ENCODE peak calls at places on chromosomes 3 and 15, in eight cellular contexts. Q is stomach, J is IMR-90, F is GM06990, G is A673, Z is psoas muscle, S is SK-N-SH, M is OCI-LY7. E is an unnamed sample. For H3K36me3, the result is how much of the 10 kb centered on the place peaks cover.

GRCh38 chr3:13136426-13136825 is 63.2 kb upstream of the IQSEC1 start:
- DNase-seq in Q (no peak), Z (no peak), M (no peak), F (no peak), G (no peak), J (no peak), S (no peak), E (no peak)

GRCh38 chr3:24545917-24546316 is 51.3 kb upstream of the THRB start:
- DNase-seq in Z (peak), Q (no peak), F (no peak), M (no peak), J (no peak), G (no peak), S (no peak), E (no peak)

GRCh38 chr15:72047020-72047419 is 70.9 kb downstream of the MYO9A start:
- DNase-seq in Q (no peak), S (no peak), M (no peak), F (no peak), Z (no peak), G (no peak), J (peak), E (no peak)

GRCh38 chr3:169660709-169661566 is 2.6 kb downstream of the MECOM start:
- DNase-seq in M (no peak), J (peak), S (peak), G (peak), F (no peak), Z (no peak), Q (peak), E (peak)

GRCh38 chr3:98513136-98513535 is 9.6 kb downstream of the CLDND1 start:
- DNase-seq in F (no peak), G (no peak), M (no peak), S (no peak), Q (no peak), J (peak), Z (peak), E (no peak)

GRCh38 chr15:90130291-90130690 is 28.0 kb upstream of the IDH2 start:
- DNase-seq in F (no peak), G (no peak), S (no peak), J (no peak), Q (no peak), M (no peak), Z (no peak), E (no peak)

GRCh38 chr3:190514163-190515153 is 573 bp downstream of the IL1RAP start:
- DNase-seq in S (peak), G (peak), Q (peak), M (peak), Z (peak), J (peak), F (peak), E (peak)

GRCh38 chr3:58580826-58581327 is 3.7 kb upstream of the FAM107A start:
- DNase-seq in Z (no peak), F (no peak), J (no peak), Q (no peak), S (no peak), M (no peak), G (no peak), E (no peak)

GRCh38 chr3:187921391-187921790 is 176.1 kb upstream of the BCL6 start:
- DNase-seq in G (no peak), S (no peak), F (no peak), Q (no peak), J (no peak), Z (no peak), M (no peak), E (no peak)

GRCh38 chr3:144403040-144403457 is 431.4 kb downstream of the DIPK2A start:
- DNase-seq in S (no peak), Z (no peak), M (no peak), G (no peak), Q (no peak), J (no peak), F (no peak), E (no peak)

GRCh38 chr3:52798978-52799476 is 4.4 kb downstream of the ITIH3 start:
- DNase-seq in Z (no peak), F (no peak), S (peak), M (peak), Q (peak), G (peak), J (no peak), E (peak)

GRCh38 chr15:92634641-92635272 is 20.8 kb downstream of the FAM174B start:
- DNase-seq in Q (no peak), G (no peak), J (no peak), S (no peak), Z (no peak), M (no peak), F (no peak), E (no peak)

GRCh38 chr3:45553469-45553974 is 41.0 kb upstream of the LIMD1 start:
- DNase-seq in M (peak), J (peak), Q (peak), F (peak), Z (peak), S (peak), G (no peak), E (no peak)

GRCh38 chr3:150035400-150035799 is 64.7 kb upstream of the PFN2 start:
- DNase-seq in G (no peak), Z (no peak), J (no peak), Q (no peak), F (no peak), S (no peak), M (no peak), E (peak)

GRCh38 chr3:127254001-127254400 is 33.8 kb downstream of the PRR20G start:
- DNase-seq in F (no peak), Q (no peak), J (no peak), G (no peak), Z (no peak), M (no peak), S (no peak), E (no peak)

DNA sequence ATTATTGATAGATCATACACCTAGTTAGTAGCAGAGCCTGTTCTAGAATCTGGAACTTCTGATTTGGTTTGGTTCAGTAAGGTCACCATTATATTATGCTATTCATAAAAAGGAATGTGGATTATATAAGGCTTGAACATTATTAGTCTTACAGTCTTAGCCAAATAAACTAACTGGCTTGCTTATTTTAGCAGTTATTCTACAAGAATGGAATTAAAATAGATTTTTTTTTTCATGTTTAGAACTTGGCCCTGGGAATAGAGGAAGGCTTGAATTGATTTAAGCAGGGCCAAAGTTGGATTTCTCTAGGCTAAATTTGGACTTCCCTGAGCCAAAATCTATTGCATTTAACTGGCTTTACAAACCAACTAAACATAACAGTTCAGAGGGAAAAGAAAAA is 24.4 kb downstream of the DTWD1 start:
- DNase-seq in F (no peak), M (no peak), G (no peak), J (peak), Z (no peak), Q (no peak), S (no peak), E (no peak)
- H3K36me3 ChIP-seq in F (under half), M (under half), G (under half), J (under half), Z (under half), Q (under half), S (under half), E (under half)

GRCh38 chr15:68483165-68483564 is 51.2 kb upstream of the ITGA11 start:
- DNase-seq in G (no peak), M (no peak), Z (no peak), F (no peak), Q (no peak), S (no peak), J (no peak), E (no peak)
- TF ChIP-seq CTCF in G (no peak), M (no peak), Z (no peak), F (no peak), Q (no peak), S (no peak), J (no peak), E (no peak)

GRCh38 chr3:38608961-38609360 is 40.5 kb downstream of the SCN5A start:
- DNase-seq in G (no peak), Q (no peak), Z (no peak), F (no peak), J (no peak), S (no peak), M (no peak), E (no peak)
- H3K36me3 ChIP-seq in G (under half), Q (under half), Z (under half), F (under half), J (under half), S (under half), M (under half), E (under half)

GRCh38 chr3:75341324-75342067 is 322.6 kb upstream of the FRG2C start:
- DNase-seq in Z (no peak), G (peak), F (no peak), J (no peak), M (no peak), S (no peak), Q (no peak), E (peak)
- TF ChIP-seq CTCF in Z (no peak), G (no peak), F (no peak), J (peak), M (peak), S (no peak), Q (no peak), E (peak)

GRCh38 chr3:182912476-182912875 is 67.9 kb downstream of the DCUN1D1 start:
- DNase-seq in J (no peak), M (no peak), Q (no peak), S (no peak), F (no peak), G (no peak), Z (no peak), E (no peak)
- H3K36me3 ChIP-seq in J (under half), M (under half), Q (half or more), S (under half), F (under half), G (under half), Z (under half), E (under half)

DNA sequence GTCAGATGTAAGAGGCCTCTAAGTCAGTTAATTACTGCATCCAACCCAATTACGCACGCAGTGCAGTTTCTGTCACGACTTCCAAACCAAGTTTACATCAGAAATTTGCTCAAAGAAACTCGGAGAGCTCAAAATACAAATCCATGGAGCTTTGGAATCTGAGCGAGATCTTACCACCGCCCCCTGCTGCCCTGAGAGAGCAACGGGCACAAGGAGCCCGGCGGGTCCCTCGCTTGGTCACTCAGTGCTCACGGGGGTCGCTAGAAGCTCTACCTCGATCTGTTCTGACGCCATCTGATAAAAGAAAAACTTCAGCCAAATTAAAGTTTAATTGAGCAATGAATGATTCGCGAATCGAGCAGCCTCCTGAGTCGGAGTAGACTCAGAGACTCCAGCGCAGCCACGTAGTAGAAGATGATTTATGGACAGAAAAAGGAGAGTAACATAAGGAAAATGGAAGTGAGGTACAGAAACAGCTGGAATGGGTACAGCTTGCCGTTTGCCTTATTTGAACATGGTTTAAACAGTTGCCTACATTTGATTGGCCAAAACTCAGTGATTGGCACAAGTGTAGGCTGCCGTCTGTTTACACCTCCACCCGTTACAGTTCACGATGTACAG is 232.7 kb upstream of the ATP10A start:
- DNase-seq in M (no peak), Z (no peak), G (no peak), S (no peak), Q (no peak), J (no peak), F (no peak), E (peak)
- TF ChIP-seq CTCF in M (no peak), Z (no peak), G (no peak), S (peak), Q (no peak), J (peak), F (no peak), E (peak)

GRCh38 chr3:154274345-154274744 is 49.9 kb downstream of the DHX36 start:
- DNase-seq in S (no peak), Q (no peak), F (no peak), G (no peak), J (no peak), M (no peak), Z (no peak), E (no peak)
- H3K36me3 ChIP-seq in S (half or more), Q (half or more), F (under half), G (half or more), J (under half), M (half or more), Z (under half), E (under half)

GRCh38 chr3:55880357-55880756 is 393.3 kb upstream of the WNT5A start:
- DNase-seq in G (no peak), M (no peak), F (no peak), Z (no peak), Q (no peak), J (no peak), S (no peak), E (no peak)

GRCh38 chr3:55875137-55875536 is 388.0 kb upstream of the WNT5A start:
- DNase-seq in F (no peak), G (no peak), S (no peak), M (no peak), Q (no peak), Z (no peak), J (peak), E (no peak)

GRCh38 chr3:55879901-55880331 is 392.8 kb upstream of the WNT5A start:
- DNase-seq in S (no peak), G (no peak), Z (no peak), Q (no peak), M (no peak), J (peak), F (no peak), E (no peak)

GRCh38 chr3:55873523-55874254 is 386.6 kb upstream of the WNT5A start:
- DNase-seq in M (no peak), F (no peak), G (no peak), Z (no peak), S (no peak), J (peak), Q (no peak), E (no peak)

GRCh38 chr3:55877703-55878102 is 390.6 kb upstream of the WNT5A start:
- DNase-seq in M (peak), J (no peak), F (no peak), Q (no peak), Z (no peak), G (no peak), S (no peak), E (peak)
- TF ChIP-seq CTCF in M (peak), J (no peak), F (no peak), Q (no peak), Z (no peak), G (peak), S (no peak), E (peak)

E was measured in neural progenitor cell.